ENCODE peak calls at places on chromosomes 7 and 10, in four cellular contexts. L, O, W and Z are unnamed samples.

GRCh38 chr7:156969972-156970420 is 20.5 kb downstream of the NOM1 start:
- DNase-seq in L (no peak), O (peak; percentile 27), W (no peak), Z (no peak)

GRCh38 chr10:6151087-6151977 is 51.4 kb upstream of the PFKFB3 start:
- DNase-seq in O (peak; percentile 80), W (peak; percentile 51), L (peak; percentile 36), Z (peak; percentile 54)

GRCh38 chr10:77873558-77874380 is 52.8 kb downstream of the DLG5 start:
- DNase-seq in O (peak; percentile 44), W (peak; percentile 64), L (peak; percentile 70), Z (no peak)

GRCh38 chr10:24449769-24450310 is 240.9 kb downstream of the KIAA1217 start:
- DNase-seq in L (no peak), W (no peak), O (no peak), Z (no peak)

GRCh38 chr10:92844746-92845145 is 3.6 kb upstream of the EXOC6 start:
- DNase-seq in L (no peak), O (no peak), W (no peak), Z (no peak)

GRCh38 chr10:22477365-22478287 is 132.3 kb downstream of the SPAG6 start:
- DNase-seq in W (no peak), O (no peak), L (no peak), Z (no peak)

GRCh38 chr10:32379314-32379949 is 32.5 kb upstream of the EPC1 start:
- DNase-seq in W (no peak), O (peak; percentile 83), L (peak; percentile 43), Z (peak; percentile 17)

GRCh38 chr10:53749439-53749838 is 976.9 kb upstream of the MBL2 start:
- DNase-seq in L (no peak), O (no peak), W (no peak), Z (no peak)

GRCh38 chr7:100837099-100837836 is 9.9 kb upstream of the EPHB4 start:
- DNase-seq in W (peak; percentile 31), O (peak; percentile 96), L (no peak), Z (peak; percentile 83)

GRCh38 chr7:66921396-66921917 is 432 bp downstream of the TMEM248 start:
- DNase-seq in O (peak; percentile 30), W (no peak), L (no peak), Z (peak; percentile 25)

GRCh38 chr7:143936087-143937009 is 1.3 kb downstream of the OR2F2 start:
- DNase-seq in W (no peak), O (no peak), L (no peak), Z (no peak)

GRCh38 chr10:3958472-3958996 is 173.5 kb upstream of the KLF6 start:
- DNase-seq in L (no peak), W (no peak), O (no peak), Z (no peak)

GRCh38 chr7:5005066-5005465 is 40.6 kb upstream of the RBAK start:
- DNase-seq in O (no peak), L (no peak), W (no peak), Z (no peak)

GRCh38 chr7:102840404-102840803 is 72.4 kb upstream of the LRRC17 start:
- DNase-seq in W (no peak), L (no peak), O (no peak), Z (no peak)

GRCh38 chr10:47256753-47257336 is 43.2 kb upstream of the GDF10 start:
- DNase-seq in L (no peak), W (no peak), O (no peak), Z (no peak)

GRCh38 chr10:84310470-84310869 is 17.9 kb upstream of the CCSER2 start:
- DNase-seq in O (peak; percentile 53), W (no peak), L (no peak), Z (no peak)

GRCh38 chr10:69874464-69874863 is 72.8 kb downstream of the COL13A1 start:
- DNase-seq in W (no peak), L (no peak), O (no peak), Z (no peak)

GRCh38 chr7:69826283-69826682 is 228.0 kb downstream of the AUTS2 start:
- DNase-seq in O (no peak), L (no peak), W (no peak), Z (no peak)

GRCh38 chr7:73556208-73557107 is 1.0 kb downstream of the BCL7B start:
- DNase-seq in L (no peak), O (no peak), W (no peak), Z (no peak)

GRCh38 chr10:24700911-24701310 is 22.8 kb downstream of the ARHGAP21 start:
- DNase-seq in L (no peak), W (no peak), O (no peak), Z (no peak)

GRCh38 chr7:148116954-148117353 is 473.6 kb upstream of the C7orf33 start:
- DNase-seq in W (no peak), L (no peak), O (no peak), Z (no peak)

GRCh38 chr7:130352335-130353074 is 7.9 kb downstream of the CPA5 start:
- DNase-seq in W (no peak), L (no peak), O (no peak), Z (no peak)
- TF ChIP-seq FOXK2 in W (no peak), L (no peak), O (no peak), Z (no peak)

DNA sequence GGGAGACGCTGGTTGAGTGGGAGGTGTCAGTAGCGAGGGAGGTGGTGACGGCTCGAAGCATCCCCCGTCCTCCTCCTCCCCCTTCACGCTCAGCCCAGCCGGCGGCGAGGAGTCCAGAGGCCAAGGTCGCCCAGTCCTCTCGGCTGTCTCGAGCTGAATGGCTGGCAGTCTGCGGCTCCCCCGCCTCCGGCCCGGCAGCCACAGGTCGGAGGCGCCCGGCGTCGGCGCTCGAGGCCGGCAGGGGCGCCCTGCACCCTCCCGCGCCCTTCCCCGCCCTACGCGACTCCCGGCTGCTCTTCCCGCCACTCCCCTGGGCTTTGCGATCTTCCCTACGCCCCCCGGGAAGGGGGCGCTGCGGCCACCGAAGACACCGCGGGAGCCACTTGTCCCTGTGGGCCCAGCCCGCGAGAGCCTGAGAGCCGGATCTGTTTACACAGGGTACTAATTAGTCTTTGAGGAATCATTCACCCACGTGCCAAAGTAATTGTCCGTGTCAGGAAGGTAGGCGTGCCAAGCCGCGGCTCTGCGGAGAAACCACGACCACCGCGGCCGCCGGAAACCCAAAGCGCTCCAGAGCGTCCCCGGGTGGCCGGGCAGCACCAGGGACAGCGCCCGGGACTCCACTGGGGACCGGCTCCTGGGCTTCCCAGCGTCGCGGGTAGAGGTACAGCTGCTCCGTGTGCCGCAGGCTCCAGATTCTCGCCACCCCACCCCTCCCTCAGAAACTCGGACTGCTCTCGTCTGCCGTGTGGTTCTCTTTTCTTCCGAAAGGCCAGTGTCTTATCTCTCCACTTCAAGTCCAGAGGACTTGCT is at the start of gene NXPH1:
- DNase-seq in O (peak; percentile 59), W (no peak), L (peak; percentile 37), Z (peak; percentile 67)
- TF ChIP-seq FOXK2 in O (no peak), W (no peak), L (no peak), Z (no peak)

GRCh38 chr10:11213156-11213555 is 195.5 kb downstream of the CELF2 start:
- DNase-seq in O (no peak), W (no peak), L (no peak), Z (no peak)
- TF ChIP-seq FOXK2 in O (no peak), W (no peak), L (no peak), Z (no peak)

GRCh38 chr10:35422236-35422635 is 85.9 kb downstream of the CCNY start:
- DNase-seq in W (no peak), O (peak; percentile 51), L (peak; percentile 31), Z (no peak)

GRCh38 chr10:35425596-35425995 is 89.3 kb downstream of the CCNY start:
- DNase-seq in O (no peak), L (no peak), W (no peak), Z (no peak)

GRCh38 chr10:35424680-35425285 is 88.5 kb downstream of the CCNY start:
- DNase-seq in O (no peak), W (no peak), L (no peak), Z (no peak)

GRCh38 chr10:35421553-35422178 is 85.4 kb downstream of the CCNY start:
- DNase-seq in O (no peak), W (no peak), L (peak; percentile 54), Z (no peak)

GRCh38 chr10:35423505-35424306 is 87.4 kb downstream of the CCNY start:
- DNase-seq in L (no peak), O (no peak), W (no peak), Z (no peak)
- TF ChIP-seq FOXK2 in L (no peak), O (no peak), W (no peak), Z (no peak)

GRCh38 chr7:90181485-90181884 is 27.2 kb downstream of the STEAP1 start:
- DNase-seq in O (no peak), L (no peak), W (no peak), Z (no peak)
- TF ChIP-seq FOXK2 in O (no peak), L (no peak), W (no peak), Z (no peak)